ENCODE peak calls at places on chromosomes 6 and 20, in nine cellular contexts. M is lower lobe of right lung; L is ascending aorta; E is CD8-positive, alpha-beta T cell; R is heart right ventricle; K is pancreas; C is spleen; D is HepG2; O is A549. V is an unnamed sample.

GRCh38 chr6:28105286-28105685 is 19.1 kb upstream of the ZSCAN16 start:
- DNase-seq in M (no peak), L (no peak), E (no peak), R (no peak), K (no peak), C (no peak), D (no peak), O (peak), V (peak)

GRCh38 chr6:37580164-37580955 is 80.7 kb upstream of the CCDC167 start:
- DNase-seq in M (no peak), L (no peak), E (no peak), R (no peak), K (no peak), C (no peak), D (no peak), O (no peak), V (peak)

GRCh38 chr6:4809999-4810918 is 34.1 kb downstream of the CDYL start:
- DNase-seq in M (no peak), L (no peak), E (no peak), R (no peak), K (no peak), C (no peak), D (peak), O (no peak), V (peak)

GRCh38 chr6:127484207-127484858 is 25.1 kb upstream of the KIAA0408 start:
- DNase-seq in M (no peak), L (no peak), E (no peak), R (no peak), K (no peak), C (no peak), D (peak), O (peak), V (peak)

GRCh38 chr6:128017288-128017687 is 116.4 kb upstream of the THEMIS start:
- DNase-seq in M (no peak), L (no peak), E (no peak), R (no peak), K (no peak), C (no peak), D (no peak), O (no peak), V (no peak)

GRCh38 chr6:147559016-147559415 is 50.5 kb downstream of the SAMD5 start:
- DNase-seq in M (no peak), L (no peak), E (no peak), R (no peak), K (no peak), C (no peak), D (no peak), O (no peak), V (no peak)

GRCh38 chr6:14366315-14366714 is 248.7 kb downstream of the CD83 start:
- DNase-seq in M (no peak), L (no peak), E (no peak), R (no peak), K (no peak), C (no peak), D (no peak), O (no peak), V (no peak)

GRCh38 chr6:116648161-116648560 is 20.4 kb downstream of the ZUP1 start:
- DNase-seq in M (no peak), L (no peak), E (no peak), R (no peak), K (no peak), C (no peak), D (no peak), O (no peak), V (no peak)

GRCh38 chr6:28695671-28696537 is 170.2 kb downstream of the GPX5 start:
- DNase-seq in M (no peak), L (no peak), E (no peak), R (no peak), K (no peak), C (no peak), D (no peak), O (peak), V (no peak)

GRCh38 chr6:31970604-31971271 is 1.2 kb downstream of the DXO start:
- DNase-seq in M (peak), L (no peak), E (no peak), R (no peak), K (peak), C (peak), D (no peak), O (no peak), V (no peak)

GRCh38 chr6:112234596-112234995 is 19.8 kb downstream of the LAMA4 start:
- DNase-seq in M (no peak), L (no peak), E (no peak), R (no peak), K (no peak), C (no peak), D (no peak), O (no peak), V (no peak)

GRCh38 chr20:35561268-35561667 is 19.4 kb downstream of the ERGIC3 start:
- DNase-seq in M (no peak), L (no peak), E (peak), R (no peak), K (peak), C (no peak), D (peak), O (peak), V (peak)

GRCh38 chr6:70724524-70724923 is 56.8 kb downstream of the SMAP1 start:
- DNase-seq in M (no peak), L (no peak), E (no peak), R (no peak), K (no peak), C (no peak), D (no peak), O (no peak), V (no peak)

GRCh38 chr6:152380993-152381898 is 255.9 kb downstream of the SYNE1 start:
- DNase-seq in M (peak), L (peak), E (no peak), R (peak), K (peak), C (no peak), D (peak), O (peak), V (peak)

GRCh38 chr6:119215309-119215708 is 134.3 kb downstream of the MAN1A1 start:
- DNase-seq in M (no peak), L (no peak), E (no peak), R (no peak), K (no peak), C (no peak), D (peak), O (no peak), V (no peak)

GRCh38 chr6:11279213-11279780 is 46.8 kb upstream of the NEDD9 start:
- DNase-seq in M (no peak), L (peak), E (no peak), R (no peak), K (no peak), C (no peak), D (no peak), O (no peak), V (no peak)

GRCh38 chr6:111769365-111770127 is 103.7 kb downstream of the FYN start:
- DNase-seq in M (no peak), L (no peak), E (no peak), R (no peak), K (no peak), C (no peak), D (no peak), O (no peak), V (no peak)

GRCh38 chr6:19547507-19547906 is 289.7 kb upstream of the ID4 start:
- DNase-seq in M (no peak), L (no peak), E (no peak), R (no peak), K (no peak), C (no peak), D (no peak), O (no peak), V (no peak)

GRCh38 chr6:34374112-34374907 is 18.2 kb downstream of the NUDT3 start:
- DNase-seq in M (no peak), L (no peak), E (no peak), R (no peak), K (no peak), C (no peak), D (no peak), O (no peak), V (no peak)

DNA sequence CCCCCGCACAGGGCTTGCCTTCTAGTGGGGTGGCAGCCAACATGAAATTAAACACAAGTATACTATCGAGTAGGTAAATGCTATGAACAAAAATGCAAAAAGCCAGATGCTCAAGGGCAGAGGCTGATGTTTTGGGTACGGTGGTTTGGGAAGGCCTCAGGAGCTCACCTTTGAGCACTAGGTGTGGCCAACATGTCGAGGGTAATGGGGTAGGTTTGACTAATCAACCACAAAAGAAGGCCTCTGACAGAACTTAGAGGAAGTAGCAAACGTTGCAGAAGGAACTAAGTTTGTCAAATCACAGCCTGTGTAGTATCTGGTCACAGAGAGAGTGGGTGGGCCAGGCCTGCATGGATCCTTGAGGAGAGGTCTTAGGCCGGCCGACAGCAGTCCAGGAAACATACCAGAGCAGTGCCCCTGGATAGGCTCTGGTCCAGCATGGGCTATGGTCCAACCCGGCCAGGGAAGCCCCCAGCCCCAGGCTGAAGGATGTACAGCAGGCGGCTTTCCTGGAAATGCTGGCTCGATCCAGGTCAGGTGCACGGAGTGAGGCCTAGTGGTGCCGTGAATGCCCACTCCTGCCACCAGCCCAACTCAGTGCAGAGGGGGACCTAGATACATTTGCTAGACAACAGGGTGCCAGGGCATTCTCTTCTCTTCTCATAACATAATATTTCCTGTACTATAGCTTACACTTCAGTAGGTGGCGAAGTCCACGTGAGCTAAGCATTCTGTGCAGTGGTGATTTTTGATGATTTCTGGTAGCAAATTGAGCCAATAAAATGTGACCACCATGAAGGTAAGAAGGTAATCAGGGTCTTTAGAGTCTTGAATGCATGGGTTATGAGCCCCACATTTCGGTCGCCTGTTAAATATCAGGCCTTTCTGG is 56.3 kb upstream of the CD93 start:
- DNase-seq in M (peak), L (no peak), E (no peak), R (no peak), K (peak), C (no peak), D (no peak), O (no peak), V (no peak)
- H3K27ac ChIP-seq in M (peak), L (peak), E (no peak), R (peak), K (peak), C (peak), D (no peak), O (peak), V (peak)

DNA sequence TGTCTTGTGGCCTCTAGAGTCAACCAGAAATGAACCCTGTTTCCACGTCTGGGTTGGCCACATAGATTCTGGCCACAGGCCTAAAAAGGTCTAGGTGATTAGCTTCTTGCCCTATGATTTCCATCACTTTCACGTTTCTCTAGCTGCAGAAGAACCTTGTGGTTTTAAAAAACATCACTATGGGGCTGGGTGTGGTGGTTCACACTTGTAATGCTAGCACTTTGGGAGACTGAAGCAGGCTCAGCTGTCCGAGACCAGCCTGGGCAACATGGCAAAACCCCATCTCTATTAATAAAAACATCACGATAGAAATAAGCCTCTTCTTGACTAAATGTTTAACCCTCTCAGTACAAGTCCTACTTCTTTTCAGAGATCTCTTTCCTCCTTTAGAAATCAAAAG is 27.6 kb downstream of the POLR1C start:
- DNase-seq in M (no peak), L (no peak), E (no peak), R (no peak), K (no peak), C (no peak), D (no peak), O (no peak), V (no peak)
- H3K27ac ChIP-seq in M (no peak), L (no peak), E (no peak), R (no peak), K (no peak), C (no peak), D (no peak), O (no peak), V (no peak)

GRCh38 chr20:50992733-50993457 is 30.0 kb downstream of the KCNG1 start:
- DNase-seq in M (no peak), L (no peak), E (peak), R (no peak), K (no peak), C (no peak), D (peak), O (peak), V (peak)
- H3K27ac ChIP-seq in M (no peak), L (no peak), E (no peak), R (no peak), K (no peak), C (no peak), D (no peak), O (peak), V (peak)

GRCh38 chr6:85464260-85464644 is 14.4 kb downstream of the NT5E start:
- DNase-seq in M (no peak), L (no peak), E (peak), R (no peak), K (no peak), C (no peak), D (no peak), O (peak), V (peak)

GRCh38 chr6:85461806-85462185 is 11.9 kb downstream of the NT5E start:
- DNase-seq in M (no peak), L (no peak), E (no peak), R (no peak), K (no peak), C (no peak), D (no peak), O (no peak), V (no peak)

GRCh38 chr6:85464722-85465150 is 14.9 kb downstream of the NT5E start:
- DNase-seq in M (no peak), L (peak), E (peak), R (no peak), K (no peak), C (no peak), D (no peak), O (peak), V (peak)

GRCh38 chr6:85462673-85463072 is 12.8 kb downstream of the NT5E start:
- DNase-seq in M (no peak), L (no peak), E (no peak), R (no peak), K (no peak), C (no peak), D (no peak), O (no peak), V (no peak)

DNA sequence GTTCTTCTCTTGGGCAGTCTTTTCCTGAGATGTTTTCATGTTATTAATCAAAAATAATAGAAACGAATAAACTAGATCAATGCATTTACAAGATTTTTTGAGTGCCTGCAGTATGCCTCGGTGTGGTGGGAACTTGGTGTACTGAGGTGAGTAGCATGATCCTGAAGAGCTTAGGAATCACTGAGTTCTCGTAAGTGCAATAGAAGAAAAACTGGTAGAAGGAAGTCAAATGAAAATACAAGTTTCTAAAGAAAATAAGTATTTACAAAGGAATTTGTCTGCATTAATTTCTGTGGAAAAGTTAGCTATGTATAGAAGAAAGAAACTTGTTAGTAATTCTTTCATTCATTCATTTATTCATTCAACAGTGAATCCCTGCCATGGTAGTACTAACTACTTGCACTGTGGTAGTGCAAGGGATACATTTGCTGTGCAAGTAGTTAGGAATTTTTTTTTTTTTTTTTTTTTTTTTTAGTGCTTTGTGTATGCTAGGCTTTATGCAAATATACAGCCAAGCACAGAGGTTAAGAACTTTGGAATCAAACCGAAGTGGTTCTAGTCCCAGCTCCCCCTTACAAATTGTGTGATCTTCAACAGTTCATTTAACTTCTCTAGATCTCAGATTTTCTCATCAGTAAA is 13.9 kb downstream of the NT5E start:
- DNase-seq in M (no peak), L (no peak), E (no peak), R (no peak), K (no peak), C (no peak), D (no peak), O (no peak), V (no peak)
- H3K27ac ChIP-seq in M (no peak), L (peak), E (no peak), R (no peak), K (no peak), C (no peak), D (no peak), O (peak), V (peak)